ENCODE peak calls at places on chromosome 15, in seven cellular contexts. Y is K562, K is SK-N-SH, O is GM12878, H is HCT116, N is A549, I is Panc1. V is an unnamed sample.

GRCh38 chr15:94380798-94381197 is 149.4 kb downstream of the MCTP2 start:
- DNase-seq in H (no peak), I (no peak), N (no peak), Y (no peak), O (no peak), K (no peak), V (no peak)

GRCh38 chr15:62390793-62391543 is 225.9 kb upstream of the C2CD4B start:
- DNase-seq in H (no peak), K (peak; percentile 76), I (no peak), N (peak; percentile 52), O (no peak), Y (peak; percentile 34), V (peak; percentile 77)

GRCh38 chr15:99976811-99977271 is 243.6 kb upstream of the LYSMD4 start:
- DNase-seq in O (no peak), I (no peak), H (no peak), K (no peak), Y (no peak), N (no peak), V (no peak)

GRCh38 chr15:34336333-34336732 is 1.2 kb downstream of the SLC12A6 start:
- DNase-seq in K (no peak), Y (no peak), O (no peak), H (no peak), N (no peak), I (no peak), V (no peak)

GRCh38 chr15:32909431-32909830 is 191.6 kb downstream of the GREM1 start:
- DNase-seq in K (no peak), I (no peak), N (no peak), Y (no peak), H (no peak), O (no peak), V (no peak)

GRCh38 chr15:36370051-36370734 is 209.2 kb upstream of the CDIN1 start:
- DNase-seq in N (no peak), O (no peak), K (no peak), H (no peak), I (no peak), Y (no peak), V (no peak)

GRCh38 chr15:86445750-86446149 is 366.1 kb downstream of the AGBL1 start:
- DNase-seq in I (no peak), O (no peak), H (no peak), K (no peak), N (no peak), Y (no peak), V (no peak)

GRCh38 chr15:60004846-60005351 is 788 bp downstream of the FOXB1 start:
- DNase-seq in I (no peak), K (peak; percentile 36), H (no peak), N (no peak), O (no peak), Y (no peak), V (peak; percentile 76)

GRCh38 chr15:24761704-24762302 is 86.2 kb downstream of the NPAP1 start:
- DNase-seq in H (no peak), Y (no peak), K (no peak), N (no peak), I (no peak), O (no peak), V (peak; percentile 39)

GRCh38 chr15:34841220-34841841 is 46.0 kb upstream of the ACTC1 start:
- DNase-seq in Y (no peak), H (no peak), K (no peak), I (no peak), O (no peak), N (no peak), V (no peak)

GRCh38 chr15:71437919-71438318 is 322.6 kb downstream of the THSD4 start:
- DNase-seq in K (no peak), N (no peak), O (no peak), Y (no peak), H (no peak), I (no peak), V (no peak)

GRCh38 chr15:39077998-39078397 is 502.9 kb upstream of the THBS1 start:
- DNase-seq in Y (no peak), N (no peak), I (no peak), H (no peak), O (no peak), K (no peak), V (no peak)

GRCh38 chr15:69914960-69915359 is 182.8 kb downstream of the TLE3 start:
- DNase-seq in O (no peak), I (no peak), N (no peak), H (no peak), K (no peak), Y (no peak), V (no peak)

DNA sequence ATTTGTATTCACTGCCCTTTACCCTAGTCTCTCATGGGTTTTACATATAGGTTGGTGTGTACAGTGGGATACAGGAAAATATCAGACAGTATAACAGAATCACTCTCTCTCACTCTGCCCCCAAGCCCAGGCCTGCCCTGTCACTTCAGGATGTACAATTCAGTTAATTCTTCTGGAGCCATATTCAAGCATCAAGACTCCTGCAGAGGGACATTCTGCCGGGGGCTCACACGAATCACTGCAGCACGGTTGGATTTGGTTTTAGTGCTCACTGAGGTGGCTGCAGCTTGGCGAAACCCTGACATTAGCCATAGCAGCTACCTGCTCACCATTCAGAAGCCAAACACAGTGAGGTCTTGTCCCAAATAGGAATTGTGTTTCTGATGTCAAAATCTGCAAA is 83.0 kb downstream of the CHSY1 start:
- DNase-seq in O (no peak), K (no peak), Y (no peak), N (no peak), I (no peak), H (no peak), V (no peak)
- TF ChIP-seq REST in O (no peak), K (no peak), Y (no peak), N (no peak), I (no peak), H (no peak), V (no peak)

GRCh38 chr15:75698399-75698747 is 14.3 kb downstream of the CSPG4 start:
- DNase-seq in N (no peak), H (no peak), Y (no peak), K (no peak), I (no peak), O (no peak), V (no peak)
- TF ChIP-seq REST in N (no peak), H (no peak), Y (no peak), K (no peak), I (no peak), O (no peak), V (no peak)

DNA sequence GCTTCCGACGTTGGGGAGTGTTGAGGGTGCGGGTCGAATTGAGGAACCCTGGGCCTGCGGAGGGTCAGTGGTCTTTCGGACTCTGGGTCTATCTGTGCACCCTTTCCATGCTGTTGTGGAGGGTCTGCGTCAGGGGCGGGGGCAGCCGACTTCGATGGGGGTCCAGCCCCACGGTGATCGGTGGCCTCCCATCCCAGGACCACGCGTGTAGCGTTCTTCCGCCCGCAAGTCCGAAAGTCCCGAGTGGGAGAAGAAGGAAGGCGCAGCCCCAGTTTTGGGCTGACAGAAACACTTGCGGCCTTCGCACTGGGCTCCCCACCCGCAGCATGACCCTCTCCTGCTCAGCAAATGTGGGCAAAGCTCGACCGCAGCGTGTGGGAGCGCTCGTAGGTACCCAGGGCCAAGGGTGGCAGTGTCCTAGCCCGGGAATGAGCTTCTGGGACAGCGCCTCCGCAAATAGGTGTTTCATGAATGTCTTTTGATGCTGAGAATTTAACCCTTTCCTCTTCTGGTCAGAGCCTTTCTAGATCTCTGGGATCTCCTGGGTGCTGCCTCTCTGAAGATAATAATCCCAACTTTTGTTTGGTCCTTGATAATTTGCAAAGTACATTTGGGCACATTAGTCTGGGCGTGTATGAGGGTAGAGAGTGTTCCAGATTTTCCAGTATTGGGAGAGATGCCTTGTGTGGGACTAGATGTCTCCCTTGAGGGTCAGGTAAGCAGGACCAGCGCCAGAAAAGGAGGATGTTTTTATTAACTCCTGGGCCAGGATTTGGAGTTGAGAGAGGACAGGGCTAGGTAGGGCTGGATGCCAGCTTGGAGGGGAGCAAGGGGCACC is 2.3 kb upstream of the DLL4 start:
- DNase-seq in K (no peak), H (no peak), I (no peak), N (no peak), O (no peak), Y (no peak), V (peak; percentile 64)
- TF ChIP-seq REST in K (no peak), H (no peak), I (no peak), N (no peak), O (no peak), Y (no peak), V (no peak)

GRCh38 chr15:48834756-48835155 is 23.9 kb upstream of the CEP152 start:
- DNase-seq in I (no peak), K (no peak), O (no peak), Y (no peak), H (no peak), N (no peak), V (no peak)
- TF ChIP-seq REST in I (no peak), K (no peak), O (no peak), Y (no peak), H (no peak), N (no peak), V (no peak)

GRCh38 chr15:51322622-51323296 is 15.6 kb downstream of the CYP19A1 start:
- DNase-seq in O (no peak), H (no peak), K (no peak), I (no peak), Y (no peak), N (no peak), V (no peak)
- TF ChIP-seq REST in O (no peak), H (no peak), K (no peak), I (no peak), Y (no peak), N (no peak), V (no peak)

DNA sequence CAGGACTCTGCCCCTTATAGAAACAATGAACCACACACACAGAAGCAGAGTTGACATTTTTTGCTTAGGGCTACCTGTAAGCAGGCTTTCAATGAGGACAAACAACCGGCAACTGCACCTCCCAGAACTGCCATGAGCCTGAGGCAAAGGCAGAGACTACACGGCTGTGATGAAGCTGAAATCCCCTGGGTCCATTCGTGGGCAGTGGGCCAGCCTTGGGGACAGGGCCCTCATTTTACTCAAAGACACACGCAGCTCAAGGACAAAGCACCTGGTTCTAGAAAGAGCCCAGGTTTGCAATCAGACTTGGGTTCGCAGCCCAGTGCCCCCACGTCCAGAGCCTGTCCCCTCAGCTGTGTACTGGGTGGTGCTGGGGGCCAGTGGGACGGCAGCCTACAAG is 18.0 kb downstream of the FAM174B start:
- DNase-seq in Y (no peak), N (no peak), H (no peak), O (no peak), I (no peak), K (no peak), V (no peak)
- TF ChIP-seq REST in Y (no peak), N (no peak), H (no peak), O (no peak), I (no peak), K (no peak), V (no peak)

DNA sequence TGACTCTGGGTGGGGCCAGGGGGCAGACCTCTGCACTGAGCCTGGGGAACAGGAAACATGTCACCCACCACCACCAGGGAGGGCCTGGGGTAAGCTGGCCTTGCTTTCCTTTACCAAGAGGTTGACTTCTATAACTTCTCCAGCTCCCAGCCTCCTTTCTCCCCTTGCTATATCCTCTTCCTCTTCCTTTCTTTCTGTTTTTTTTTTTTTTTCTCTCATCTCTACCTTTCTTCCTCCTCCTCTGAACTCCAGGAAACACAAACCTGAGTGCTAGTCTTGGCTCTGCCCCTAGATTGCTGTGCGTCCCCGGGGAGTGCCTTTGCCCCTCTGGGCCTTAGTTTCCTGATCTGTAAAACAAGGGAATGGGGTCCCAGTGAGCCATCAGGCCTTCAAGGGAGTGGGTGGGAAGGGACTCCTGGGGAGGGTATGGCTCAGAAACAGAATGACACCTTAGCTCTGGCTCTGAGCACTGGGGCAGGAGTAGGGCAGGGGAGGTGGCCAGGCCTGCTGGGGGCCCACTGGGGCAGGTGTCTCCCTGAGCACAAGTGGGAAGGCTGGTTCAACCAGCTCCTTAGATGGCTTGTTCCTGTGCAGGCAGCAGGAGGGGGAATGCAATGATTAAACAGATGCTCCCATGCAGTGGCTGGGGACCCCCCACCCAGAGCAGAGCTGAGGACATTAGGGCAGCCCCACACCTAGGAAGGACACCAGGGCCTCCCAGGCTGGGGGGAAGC is 4.3 kb downstream of the SNX33 start:
- DNase-seq in N (no peak), I (no peak), H (no peak), K (no peak), O (no peak), Y (no peak), V (no peak)
- TF ChIP-seq REST in N (no peak), I (no peak), H (no peak), K (no peak), O (no peak), Y (no peak), V (no peak)